ENCODE peak calls at places on chromosomes 11 and 22, in nine cellular contexts. P is astrocyte of the cerebellum, A is dorsolateral prefrontal cortex, K is AG10803, B is neural crest cell, G is epithelial cell of esophagus, R is transverse colon, Z is cardiac muscle cell, D is nephron progenitor cell. E is an unnamed sample.

GRCh38 chr11:116557261-116557660 is 215.5 kb downstream of the BUD13 start:
- DNase-seq in P (no peak), A (no peak), K (peak), B (no peak), G (no peak), R (no peak), Z (no peak), D (no peak), E (no peak)

GRCh38 chr22:26751217-26751616 is 93.8 kb downstream of the MIAT start:
- DNase-seq in P (no peak), A (peak), K (no peak), B (peak), G (no peak), R (no peak), Z (peak), D (peak), E (no peak)

GRCh38 chr11:134275534-134276395 is at the start of gene GLB1L3:
- DNase-seq in P (no peak), A (peak), K (peak), B (peak), G (peak), R (peak), Z (no peak), D (peak), E (peak)

GRCh38 chr11:13045734-13046133 is 36.6 kb downstream of the RASSF10 start:
- DNase-seq in P (no peak), A (no peak), K (no peak), B (no peak), G (no peak), R (no peak), Z (no peak), D (no peak), E (no peak)

GRCh38 chr11:64284962-64285884 is at the start of gene GPR137:
- DNase-seq in P (no peak), A (peak), K (peak), B (peak), G (peak), R (peak), Z (peak), D (peak), E (peak)

GRCh38 chr11:93131709-93132108 is 66.1 kb downstream of the SLC36A4 start:
- DNase-seq in P (no peak), A (no peak), K (no peak), B (no peak), G (no peak), R (no peak), Z (peak), D (no peak), E (no peak)

GRCh38 chr11:86553322-86553721 is 119.1 kb downstream of the ME3 start:
- DNase-seq in P (no peak), A (no peak), K (no peak), B (no peak), G (peak), R (peak), Z (no peak), D (no peak), E (no peak)

GRCh38 chr11:35330924-35331323 is 88.4 kb downstream of the SLC1A2 start:
- DNase-seq in P (no peak), A (no peak), K (no peak), B (no peak), G (peak), R (no peak), Z (no peak), D (no peak), E (no peak)

GRCh38 chr11:117547911-117548310 is 220.3 kb downstream of the CEP164 start:
- DNase-seq in P (no peak), A (no peak), K (no peak), B (no peak), G (no peak), R (no peak), Z (no peak), D (no peak), E (no peak)

GRCh38 chr22:50074056-50074455 is 11.2 kb downstream of the MLC1 start:
- DNase-seq in P (no peak), A (no peak), K (no peak), B (no peak), G (no peak), R (no peak), Z (no peak), D (no peak), E (no peak)

GRCh38 chr11:111777094-111778046 is 11.2 kb upstream of the PPP2R1B start:
- DNase-seq in P (peak), A (no peak), K (peak), B (no peak), G (peak), R (no peak), Z (peak), D (no peak), E (no peak)

GRCh38 chr11:10581481-10582019 is 13.1 kb upstream of the LYVE1 start:
- DNase-seq in P (no peak), A (no peak), K (no peak), B (no peak), G (peak), R (peak), Z (peak), D (no peak), E (no peak)

GRCh38 chr11:125463590-125464265 is 32.3 kb downstream of the FEZ1 start:
- DNase-seq in P (no peak), A (no peak), K (peak), B (no peak), G (no peak), R (no peak), Z (no peak), D (no peak), E (no peak)

GRCh38 chr11:57476883-57477506 is 16.7 kb downstream of the RTN4RL2 start:
- DNase-seq in P (no peak), A (no peak), K (no peak), B (no peak), G (peak), R (peak), Z (no peak), D (peak), E (peak)

GRCh38 chr11:12094872-12095800 is 15.3 kb upstream of the MICAL2 start:
- DNase-seq in P (no peak), A (no peak), K (no peak), B (no peak), G (peak), R (peak), Z (no peak), D (no peak), E (no peak)

GRCh38 chr22:19213496-19214473 is 35.2 kb upstream of the SLC25A1 start:
- DNase-seq in P (no peak), A (no peak), K (peak), B (no peak), G (no peak), R (no peak), Z (peak), D (no peak), E (no peak)

GRCh38 chr11:36744375-36745168 is 146.5 kb upstream of the RAG2 start:
- DNase-seq in P (peak), A (peak), K (peak), B (peak), G (peak), R (peak), Z (peak), D (peak), E (peak)

GRCh38 chr11:119641991-119642745 is 86.8 kb downstream of the NECTIN1 start:
- DNase-seq in P (no peak), A (no peak), K (no peak), B (no peak), G (peak), R (no peak), Z (peak), D (no peak), E (no peak)

GRCh38 chr11:73577496-73577917 is 20.4 kb downstream of the FAM168A start:
- DNase-seq in P (peak), A (no peak), K (peak), B (no peak), G (no peak), R (no peak), Z (no peak), D (no peak), E (no peak)

GRCh38 chr11:33742249-33742851 is 6.1 kb upstream of the CD59 start:
- DNase-seq in P (no peak), A (no peak), K (peak), B (no peak), G (peak), R (no peak), Z (peak), D (no peak), E (no peak)

GRCh38 chr11:71532016-71532610 is 5.0 kb downstream of the KRTAP5-7 start:
- DNase-seq in P (no peak), A (no peak), K (no peak), B (no peak), G (no peak), R (no peak), Z (no peak), D (no peak), E (no peak)

GRCh38 chr22:35921777-35922176 is 106.8 kb downstream of the RBFOX2 start:
- DNase-seq in P (peak), A (no peak), K (peak), B (peak), G (peak), R (peak), Z (peak), D (peak), E (peak)

GRCh38 chr22:47328550-47329243 is 566.2 kb downstream of the TBC1D22A start:
- DNase-seq in P (peak), A (no peak), K (peak), B (no peak), G (peak), R (no peak), Z (peak), D (no peak), E (no peak)

GRCh38 chr22:27668828-27669797 is 132.4 kb downstream of the MN1 start:
- DNase-seq in P (no peak), A (no peak), K (peak), B (no peak), G (peak), R (peak), Z (peak), D (no peak), E (peak)

GRCh38 chr11:78840623-78841022 is 266.0 kb upstream of the NARS2 start:
- DNase-seq in P (no peak), A (no peak), K (peak), B (no peak), G (peak), R (no peak), Z (peak), D (no peak), E (no peak)

GRCh38 chr11:58900479-58901420 is 38.5 kb upstream of the GLYATL1 start:
- DNase-seq in P (peak), A (peak), K (peak), B (peak), G (peak), R (peak), Z (peak), D (peak), E (peak)

GRCh38 chr22:30422481-30423295 is 2.9 kb upstream of the MTFP1 start:
- DNase-seq in P (peak), A (peak), K (peak), B (no peak), G (peak), R (peak), Z (peak), D (no peak), E (no peak)

GRCh38 chr11:44658451-44658850 is 68.3 kb upstream of the TSPAN18 start:
- DNase-seq in P (no peak), A (no peak), K (peak), B (no peak), G (peak), R (no peak), Z (peak), D (peak), E (peak)
- TF ChIP-seq CTCF in P (peak), A (no peak), K (peak), B (peak), G (no peak), R (no peak), Z (peak), D (peak), E (no peak)

GRCh38 chr11:17736921-17737817 is 2.6 kb downstream of the KCNC1 start:
- DNase-seq in P (no peak), A (peak), K (no peak), B (no peak), G (no peak), R (no peak), Z (no peak), D (no peak), E (peak)

GRCh38 chr11:17734986-17735822 is 623 bp downstream of the KCNC1 start:
- DNase-seq in P (peak), A (no peak), K (peak), B (peak), G (peak), R (peak), Z (peak), D (peak), E (peak)

GRCh38 chr11:17738350-17739207 is 4.0 kb downstream of the KCNC1 start:
- DNase-seq in P (no peak), A (peak), K (no peak), B (no peak), G (no peak), R (no peak), Z (no peak), D (peak), E (peak)

GRCh38 chr11:17734418-17734911 is at the start of gene KCNC1:
- DNase-seq in P (no peak), A (peak), K (peak), B (peak), G (peak), R (no peak), Z (peak), D (peak), E (peak)

GRCh38 chr11:17735823-17736772 is 1.5 kb downstream of the KCNC1 start:
- DNase-seq in P (no peak), A (peak), K (no peak), B (peak), G (no peak), R (no peak), Z (no peak), D (peak), E (peak)
- TF ChIP-seq CTCF in P (peak), A (peak), K (no peak), B (peak), G (no peak), R (no peak), Z (peak), D (peak), E (peak)

GRCh38 chr22:18065256-18065655 is 12.5 kb upstream of the PEX26 start:
- DNase-seq in P (no peak), A (no peak), K (no peak), B (no peak), G (peak), R (no peak), Z (no peak), D (no peak), E (no peak)
- TF ChIP-seq CTCF in P (no peak), A (no peak), K (no peak), B (no peak), G (no peak), R (no peak), Z (no peak), D (no peak), E (no peak)

GRCh38 chr22:17770180-17771077 is 3.8 kb downstream of the BID start:
- DNase-seq in P (no peak), A (peak), K (no peak), B (no peak), G (no peak), R (no peak), Z (no peak), D (no peak), E (no peak)

GRCh38 chr22:17769716-17770082 is 4.6 kb downstream of the BID start:
- DNase-seq in P (no peak), A (no peak), K (no peak), B (no peak), G (no peak), R (peak), Z (no peak), D (no peak), E (no peak)

GRCh38 chr22:17772249-17772962 is 1.9 kb downstream of the BID start:
- DNase-seq in P (no peak), A (no peak), K (no peak), B (no peak), G (peak), R (no peak), Z (no peak), D (peak), E (no peak)

GRCh38 chr22:17767236-17768065 is 6.8 kb downstream of the BID start:
- DNase-seq in P (no peak), A (no peak), K (no peak), B (no peak), G (no peak), R (no peak), Z (no peak), D (no peak), E (no peak)

GRCh38 chr22:17769013-17769715 is 5.1 kb downstream of the BID start:
- DNase-seq in P (no peak), A (no peak), K (no peak), B (no peak), G (no peak), R (no peak), Z (no peak), D (no peak), E (no peak)
- TF ChIP-seq CTCF in P (no peak), A (no peak), K (no peak), B (no peak), G (no peak), R (no peak), Z (no peak), D (no peak), E (no peak)

E was measured in glutamatergic neuron.